ENCODE peak calls at places on chromosomes 2 and 18, in eight cellular contexts. V is stimulated activated CD4-positive, alpha-beta T cell treated with anti-CD3 and anti-CD28 coated beads, TNF-alpha, amount 100 ng/mL, for 4 hours; J is NCI-H1092 treated with DMSO at 0.1 percent for 48 hours; C is NAMALWA; E is T-helper 2 cell; I is NCI-H345; F is MV-4-11; T is A172. U is an unnamed sample.

GRCh38 chr18:58101291-58101706 is 57.3 kb downstream of the NEDD4L start:
- DNase-seq in T (no peak), E (no peak), I (no peak), J (no peak), V (no peak), C (no peak), F (no peak), U (no peak)

GRCh38 chr2:161988589-161988988 is 85.4 kb downstream of the DPP4 start:
- DNase-seq in F (no peak), T (no peak), C (no peak), I (no peak), J (no peak), V (no peak), E (no peak), U (no peak)

GRCh38 chr2:239695728-239696240 is 295.0 kb upstream of the HDAC4 start:
- DNase-seq in J (no peak), C (no peak), T (no peak), I (no peak), V (no peak), F (no peak), E (no peak), U (no peak)

GRCh38 chr2:100320547-100321180 is 1.6 kb downstream of the LONRF2 start:
- DNase-seq in J (peak; percentile 56), E (no peak), V (no peak), F (no peak), I (peak; percentile 73), T (no peak), C (no peak), U (peak; percentile 56)

GRCh38 chr18:43661570-43661969 is 384.3 kb upstream of the SYT4 start:
- DNase-seq in F (peak; percentile 1), J (peak; percentile 56), I (peak; percentile 2), E (no peak), C (peak; percentile 55), T (peak; percentile 31), V (no peak), U (no peak)

GRCh38 chr2:96617012-96617411 is 21.1 kb downstream of the KANSL3 start:
- DNase-seq in E (no peak), T (no peak), F (no peak), V (no peak), I (no peak), J (no peak), C (no peak), U (no peak)

GRCh38 chr18:5431836-5432575 is 111.8 kb downstream of the EPB41L3 start:
- DNase-seq in I (no peak), J (peak; percentile 18), E (no peak), F (no peak), C (no peak), V (no peak), T (no peak), U (no peak)

GRCh38 chr2:24046599-24046929 is 627 bp downstream of the WDCP start:
- DNase-seq in C (no peak), E (no peak), F (no peak), I (no peak), T (no peak), J (no peak), V (no peak), U (no peak)

GRCh38 chr2:38120829-38121228 is 44.9 kb upstream of the CYP1B1 start:
- DNase-seq in V (no peak), T (no peak), E (no peak), F (no peak), I (no peak), C (no peak), J (no peak), U (no peak)

GRCh38 chr2:204945376-204945775 is 400.1 kb downstream of the PARD3B start:
- DNase-seq in F (no peak), C (no peak), I (no peak), T (no peak), J (no peak), E (no peak), V (no peak), U (no peak)

GRCh38 chr18:568731-569130 is 11.4 kb upstream of the CETN1 start:
- DNase-seq in E (no peak), F (no peak), J (no peak), I (no peak), V (no peak), T (no peak), C (no peak), U (no peak)

GRCh38 chr2:109417701-109418335 is 195.9 kb downstream of the SEPTIN10 start:
- DNase-seq in T (peak; percentile 25), E (no peak), I (no peak), F (no peak), C (no peak), J (no peak), V (no peak), U (no peak)

GRCh38 chr2:101307503-101307902 is 998 bp downstream of the RNF149 start:
- DNase-seq in V (no peak), T (no peak), E (no peak), J (no peak), I (no peak), C (peak; percentile 13), F (no peak), U (no peak)

GRCh38 chr2:216888907-216889622 is 29.2 kb upstream of the TNP1 start:
- DNase-seq in T (no peak), V (no peak), F (no peak), C (no peak), J (no peak), E (no peak), I (peak; percentile 88), U (no peak)

GRCh38 chr2:29120846-29121245 is 5.6 kb downstream of the CLIP4 start:
- DNase-seq in F (no peak), C (no peak), E (no peak), I (no peak), V (no peak), J (no peak), T (no peak), U (no peak)

GRCh38 chr2:60882971-60883753 is 1.8 kb downstream of the REL start:
- DNase-seq in V (no peak), F (peak; percentile 56), C (peak; percentile 84), E (no peak), J (no peak), T (peak; percentile 23), I (no peak), U (peak; percentile 33)